ENCODE peak calls at places on chromosomes 12 and 14, in ten cellular contexts. O is HFF-Myc; L is stimulated activated CD4-positive, alpha-beta T cell treated with anti-CD3 and anti-CD28 coated beads, TNF-alpha, amount 100 ng/mL, for 4 hours; Y is H9; J is NCI-H1092 treated with DMSO at 0.1 percent for 48 hours; W is right atrium auricular region; X is M059J; P is fibroblast of the aortic adventitia; E is stimulated activated naive CD4-positive, alpha-beta T cell treated with Interleukin-2 at 50 U/mL for 16 hours; H is activated CD8-positive, alpha-beta memory T cell treated with anti-CD3 and anti-CD28 coated beads for 4 hours. I is an unnamed sample.
A peak's percentile ranks its signal among the peaks of the same experiment; 100 is the strongest.

GRCh38 chr14:24430682-24431568 is 1.2 kb downstream of the KHNYN start:
- DNase-seq in W (peak; percentile 61), L (peak; percentile 52), X (no peak), Y (no peak), P (peak; percentile 85), H (peak; percentile 38), O (no peak), J (no peak), E (peak; percentile 72), I (peak; percentile 85)

GRCh38 chr14:74380172-74380571 is 31.9 kb downstream of the VRTN start:
- DNase-seq in H (no peak), P (no peak), W (no peak), L (no peak), E (no peak), O (no peak), X (no peak), Y (no peak), J (no peak), I (no peak)

GRCh38 chr14:61120576-61120975 is 139.5 kb downstream of the SLC38A6 start:
- DNase-seq in J (no peak), P (no peak), H (no peak), O (no peak), X (no peak), Y (no peak), W (no peak), L (no peak), E (peak; percentile 5), I (no peak)

GRCh38 chr12:51528852-51529545 is 62.0 kb upstream of the SCN8A start:
- DNase-seq in W (no peak), H (no peak), O (no peak), X (peak; percentile 18), P (no peak), L (no peak), J (no peak), Y (no peak), E (no peak), I (no peak)

GRCh38 chr12:93415723-93416464 is 25.9 kb downstream of the UBE2N start:
- DNase-seq in E (no peak), H (no peak), W (no peak), X (peak; percentile 72), Y (no peak), L (no peak), O (peak; percentile 24), J (no peak), P (peak; percentile 68), I (no peak)

GRCh38 chr14:104429291-104429861 is 150.2 kb upstream of the C14orf180 start:
- DNase-seq in X (no peak), J (peak; percentile 12), W (peak; percentile 34), Y (peak; percentile 22), L (no peak), E (no peak), P (no peak), H (no peak), O (no peak), I (no peak)

GRCh38 chr14:96638041-96638855 is 136.1 kb downstream of the PAPOLA start:
- DNase-seq in O (no peak), Y (no peak), E (no peak), X (no peak), P (no peak), H (no peak), W (peak; percentile 32), L (no peak), J (no peak), I (no peak)

GRCh38 chr12:116863275-116863767 is 17.9 kb downstream of the HRK start:
- DNase-seq in O (peak; percentile 35), X (no peak), E (no peak), H (no peak), Y (peak; percentile 88), W (no peak), L (no peak), P (peak; percentile 28), J (no peak), I (no peak)

GRCh38 chr12:112963227-112963861 is 15.0 kb upstream of the OAS2 start:
- DNase-seq in J (no peak), X (no peak), O (no peak), E (no peak), P (no peak), L (no peak), Y (no peak), H (no peak), W (no peak), I (no peak)

GRCh38 chr12:2246358-2246757 is 193.6 kb downstream of the CACNA1C start:
- DNase-seq in P (no peak), L (no peak), J (no peak), H (no peak), O (no peak), X (no peak), E (no peak), W (no peak), Y (no peak), I (no peak)

GRCh38 chr12:83996671-83997070 is 915.9 kb downstream of the SLC6A15 start:
- DNase-seq in L (no peak), H (no peak), X (no peak), O (no peak), W (no peak), P (no peak), E (no peak), Y (no peak), J (no peak), I (no peak)

GRCh38 chr14:102917469-102918211 is 4.8 kb upstream of the AMN start:
- DNase-seq in Y (peak; percentile 76), O (no peak), H (peak; percentile 21), X (peak; percentile 30), E (peak; percentile 35), L (peak; percentile 23), J (peak; percentile 56), W (peak; percentile 62), P (peak; percentile 39), I (peak; percentile 84)

GRCh38 chr12:6960291-6961277 is 9.4 kb downstream of the PTPN6 start:
- DNase-seq in W (no peak), J (no peak), L (no peak), P (peak; percentile 31), E (no peak), X (peak; percentile 58), Y (no peak), H (no peak), O (no peak), I (peak; percentile 82)

GRCh38 chr12:76697849-76698248 is 66.1 kb upstream of the ZDHHC17 start:
- DNase-seq in W (no peak), J (no peak), P (no peak), X (no peak), E (no peak), L (no peak), Y (no peak), O (no peak), H (no peak), I (no peak)

GRCh38 chr12:46858368-46858767 is 32.6 kb upstream of the SLC38A4 start:
- DNase-seq in X (peak; percentile 19), W (no peak), J (no peak), O (peak; percentile 17), E (no peak), L (no peak), P (no peak), Y (no peak), H (no peak), I (no peak)

GRCh38 chr12:1834186-1834925 is 14.0 kb downstream of the LRTM2 start:
- DNase-seq in H (no peak), Y (no peak), W (no peak), O (no peak), L (no peak), E (no peak), P (no peak), J (no peak), X (no peak), I (no peak)

GRCh38 chr14:86357866-86358265 is 827.9 kb downstream of the FLRT2 start:
- DNase-seq in X (no peak), J (peak; percentile 90), W (no peak), O (no peak), Y (no peak), H (no peak), P (no peak), E (no peak), L (no peak), I (no peak)

GRCh38 chr12:18250313-18250916 is 10.9 kb upstream of the PIK3C2G start:
- DNase-seq in W (no peak), L (no peak), J (peak; percentile 76), P (peak; percentile 87), E (no peak), X (peak; percentile 62), Y (no peak), H (no peak), O (peak; percentile 52), I (no peak)

GRCh38 chr12:75099215-75099614 is 110.4 kb downstream of the KCNC2 start:
- DNase-seq in H (no peak), X (no peak), E (no peak), Y (no peak), L (no peak), O (no peak), P (no peak), W (no peak), J (no peak), I (no peak)

GRCh38 chr12:128603573-128604120 is 220.1 kb downstream of the SLC15A4 start:
- DNase-seq in X (no peak), W (no peak), E (no peak), Y (no peak), P (no peak), H (no peak), O (no peak), L (no peak), J (no peak), I (no peak)

GRCh38 chr12:120261951-120262851 is 3.3 kb downstream of the PXN start:
- DNase-seq in X (peak; percentile 87), Y (no peak), E (no peak), J (no peak), L (no peak), W (no peak), H (no peak), P (no peak), O (no peak), I (no peak)

GRCh38 chr14:35362911-35363374 is 41.6 kb downstream of the NFKBIA start:
- DNase-seq in X (no peak), E (no peak), J (no peak), H (no peak), Y (no peak), W (no peak), O (no peak), P (no peak), L (no peak), I (no peak)

GRCh38 chr12:56998981-56999380 is 7.4 kb downstream of the ZBTB39 start:
- DNase-seq in O (no peak), J (no peak), Y (no peak), X (no peak), L (no peak), W (no peak), P (no peak), E (peak; percentile 55), H (no peak), I (no peak)

GRCh38 chr12:80936642-80937390 is 918 bp downstream of the LIN7A start:
- DNase-seq in P (peak; percentile 32), E (no peak), O (no peak), H (no peak), J (peak; percentile 74), L (no peak), Y (peak; percentile 75), X (peak; percentile 22), W (no peak), I (no peak)

GRCh38 chr12:24854908-24855307 is 94.0 kb downstream of the BCAT1 start:
- DNase-seq in X (no peak), L (no peak), W (no peak), H (no peak), E (no peak), P (no peak), O (no peak), Y (no peak), J (no peak), I (no peak)